ENCODE peak calls at places on chromosomes 12 and 14, in five cellular contexts. Q is ovary, Y is suprapubic skin, A is BJ, C is endodermal cell. M is an unnamed sample.
A peak's percentile ranks its signal among the peaks of the same experiment; 100 is the strongest.

GRCh38 chr12:105855691-105856405 is 282.9 kb downstream of the NUAK1 start:
- DNase-seq in C (no peak), A (no peak), Q (no peak), Y (no peak), M (no peak)

GRCh38 chr14:94174622-94175402 is 690 bp downstream of the PPP4R4 start:
- DNase-seq in C (peak; percentile 85), Q (peak; percentile 72), A (no peak), Y (no peak), M (no peak)

GRCh38 chr14:57746563-57746962 is 119.3 kb downstream of the SLC35F4 start:
- DNase-seq in C (no peak), Q (no peak), A (no peak), Y (no peak), M (no peak)

GRCh38 chr14:92556255-92556741 is 42.7 kb downstream of the RIN3 start:
- DNase-seq in Q (no peak), A (no peak), Y (no peak), C (no peak), M (no peak)

GRCh38 chr12:3281588-3282150 is 204.5 kb downstream of the TSPAN9 start:
- DNase-seq in Q (no peak), Y (no peak), C (no peak), A (no peak), M (no peak)

GRCh38 chr14:66082009-66082408 is 404.2 kb upstream of the CCDC196 start:
- DNase-seq in Q (no peak), C (no peak), Y (no peak), A (no peak), M (no peak)

GRCh38 chr12:92538970-92539749 is 163.6 kb upstream of the PLEKHG7 start:
- DNase-seq in Q (no peak), C (no peak), Y (no peak), A (no peak), M (peak; percentile 27)

GRCh38 chr12:109277899-109278762 is 31.0 kb downstream of the FOXN4 start:
- DNase-seq in Y (no peak), Q (peak; percentile 65), C (no peak), A (no peak), M (no peak)

GRCh38 chr14:77111021-77111420 is 13.0 kb downstream of the CIPC start:
- DNase-seq in Q (no peak), Y (no peak), A (no peak), C (peak; percentile 87), M (no peak)

GRCh38 chr14:105534586-105534985 is 8.2 kb downstream of the TMEM121 start:
- DNase-seq in C (no peak), Q (no peak), A (no peak), Y (no peak), M (no peak)

GRCh38 chr12:42982828-42983227 is 393.3 kb upstream of the PRICKLE1 start:
- DNase-seq in C (no peak), Q (no peak), Y (no peak), A (no peak), M (no peak)

GRCh38 chr14:74211945-74212580 is 27.2 kb upstream of the VSX2 start:
- DNase-seq in A (no peak), Q (no peak), C (no peak), Y (no peak), M (no peak)

GRCh38 chr14:54567634-54568561 is 970 bp downstream of the SAMD4A start:
- DNase-seq in Y (peak; percentile 82), C (peak; percentile 87), A (no peak), Q (peak; percentile 68), M (peak; percentile 38)

GRCh38 chr12:11543513-11544168 is 105.8 kb upstream of the ETV6 start:
- DNase-seq in Q (no peak), A (no peak), Y (no peak), C (no peak), M (no peak)

GRCh38 chr12:1911598-1912575 is 6.6 kb downstream of the CACNA2D4 start:
- DNase-seq in Y (peak; percentile 61), A (no peak), C (peak; percentile 56), Q (no peak), M (no peak)

GRCh38 chr14:105196228-105196960 is 15.3 kb upstream of the NUDT14 start:
- DNase-seq in A (no peak), Q (no peak), Y (no peak), C (peak; percentile 89), M (peak; percentile 84)

GRCh38 chr12:75660107-75660530 is 148.7 kb upstream of the KRR1 start:
- DNase-seq in A (peak; percentile 43), C (no peak), Y (no peak), Q (no peak), M (no peak)

GRCh38 chr12:1108276-1108675 is 117.3 kb downstream of the ERC1 start:
- DNase-seq in C (no peak), Y (no peak), A (no peak), Q (no peak), M (no peak)